ENCODE peak calls at places on chromosomes 6 and 20, in seven cellular contexts. One of them, this sample, is unnamed.

GRCh38 chr6:38925110-38925509 is 123.5 kb upstream of the GLP1R start:
- DNase-seq in heart right ventricle: no peak
- DNase-seq in pancreas: no peak
- DNase-seq in fibroblast of lung: no peak
- DNase-seq in right lobe of liver: no peak
- DNase-seq in left ventricle myocardium inferior: no peak
- DNase-seq in upper lobe of right lung: no peak
- DNase-seq in this sample: no peak

GRCh38 chr20:44041001-44041400 is 126.3 kb downstream of the TOX2 start:
- DNase-seq in heart right ventricle: no peak
- DNase-seq in pancreas: no peak
- DNase-seq in fibroblast of lung: no peak
- DNase-seq in right lobe of liver: no peak
- DNase-seq in left ventricle myocardium inferior: no peak
- DNase-seq in upper lobe of right lung: peak; percentile 33
- DNase-seq in this sample: no peak

GRCh38 chr6:28947831-28948270 is 24.1 kb upstream of the TRIM27 start:
- DNase-seq in heart right ventricle: no peak
- DNase-seq in pancreas: no peak
- DNase-seq in fibroblast of lung: no peak
- DNase-seq in right lobe of liver: no peak
- DNase-seq in left ventricle myocardium inferior: no peak
- DNase-seq in upper lobe of right lung: no peak
- DNase-seq in this sample: no peak

GRCh38 chr6:44666324-44666723 is 278.8 kb downstream of the CDC5L start:
- DNase-seq in heart right ventricle: no peak
- DNase-seq in pancreas: no peak
- DNase-seq in fibroblast of lung: no peak
- DNase-seq in right lobe of liver: no peak
- DNase-seq in left ventricle myocardium inferior: no peak
- DNase-seq in upper lobe of right lung: no peak
- DNase-seq in this sample: no peak

GRCh38 chr20:24702501-24703283 is 233.3 kb downstream of the SYNDIG1 start:
- DNase-seq in heart right ventricle: no peak
- DNase-seq in pancreas: no peak
- DNase-seq in fibroblast of lung: no peak
- DNase-seq in right lobe of liver: no peak
- DNase-seq in left ventricle myocardium inferior: no peak
- DNase-seq in upper lobe of right lung: peak; percentile 48
- DNase-seq in this sample: no peak

GRCh38 chr20:34643919-34644318 is 33.0 kb downstream of the PIGU start:
- DNase-seq in heart right ventricle: no peak
- DNase-seq in pancreas: no peak
- DNase-seq in fibroblast of lung: peak; percentile 63
- DNase-seq in right lobe of liver: no peak
- DNase-seq in left ventricle myocardium inferior: no peak
- DNase-seq in upper lobe of right lung: no peak
- DNase-seq in this sample: no peak

GRCh38 chr20:33604084-33604990 is 57.8 kb upstream of the C20orf144 start:
- DNase-seq in heart right ventricle: no peak
- DNase-seq in pancreas: no peak
- DNase-seq in fibroblast of lung: no peak
- DNase-seq in right lobe of liver: no peak
- DNase-seq in left ventricle myocardium inferior: no peak
- DNase-seq in upper lobe of right lung: no peak
- DNase-seq in this sample: no peak

GRCh38 chr6:89146748-89147715 is 1.2 kb downstream of the PM20D2 start:
- DNase-seq in heart right ventricle: no peak
- DNase-seq in pancreas: no peak
- DNase-seq in fibroblast of lung: peak; percentile 75
- DNase-seq in right lobe of liver: no peak
- DNase-seq in left ventricle myocardium inferior: no peak
- DNase-seq in upper lobe of right lung: no peak
- DNase-seq in this sample: no peak

GRCh38 chr6:42961020-42961470 is 491 bp downstream of the GNMT start:
- DNase-seq in heart right ventricle: no peak
- DNase-seq in pancreas: no peak
- DNase-seq in fibroblast of lung: no peak
- DNase-seq in right lobe of liver: no peak
- DNase-seq in left ventricle myocardium inferior: no peak
- DNase-seq in upper lobe of right lung: no peak
- DNase-seq in this sample: no peak

GRCh38 chr6:70847685-70848084 is 109.2 kb downstream of the B3GAT2 start:
- DNase-seq in heart right ventricle: no peak
- DNase-seq in pancreas: no peak
- DNase-seq in fibroblast of lung: no peak
- DNase-seq in right lobe of liver: no peak
- DNase-seq in left ventricle myocardium inferior: no peak
- DNase-seq in upper lobe of right lung: no peak
- DNase-seq in this sample: no peak

GRCh38 chr6:135572051-135572450 is 74.5 kb upstream of the AHI1 start:
- DNase-seq in heart right ventricle: no peak
- DNase-seq in pancreas: no peak
- DNase-seq in fibroblast of lung: peak; percentile 58
- DNase-seq in right lobe of liver: no peak
- DNase-seq in left ventricle myocardium inferior: no peak
- DNase-seq in upper lobe of right lung: no peak
- DNase-seq in this sample: no peak

GRCh38 chr6:53984163-53984562 is 127.1 kb upstream of the MLIP start:
- DNase-seq in heart right ventricle: no peak
- DNase-seq in pancreas: no peak
- DNase-seq in fibroblast of lung: peak; percentile 99
- DNase-seq in right lobe of liver: no peak
- DNase-seq in left ventricle myocardium inferior: no peak
- DNase-seq in upper lobe of right lung: no peak
- DNase-seq in this sample: no peak

GRCh38 chr20:51022227-51022802 is 592 bp downstream of the KCNG1 start:
- DNase-seq in heart right ventricle: no peak
- DNase-seq in pancreas: no peak
- DNase-seq in fibroblast of lung: no peak
- DNase-seq in right lobe of liver: no peak
- DNase-seq in left ventricle myocardium inferior: no peak
- DNase-seq in upper lobe of right lung: no peak
- DNase-seq in this sample: no peak

GRCh38 chr6:154536922-154537449 is 26.5 kb upstream of the CNKSR3 start:
- DNase-seq in heart right ventricle: no peak
- DNase-seq in pancreas: no peak
- DNase-seq in fibroblast of lung: no peak
- DNase-seq in right lobe of liver: no peak
- DNase-seq in left ventricle myocardium inferior: no peak
- DNase-seq in upper lobe of right lung: no peak
- DNase-seq in this sample: no peak

GRCh38 chr20:19993937-19994667 is 23.1 kb upstream of the NAA20 start:
- DNase-seq in heart right ventricle: peak; percentile 52
- DNase-seq in pancreas: no peak
- DNase-seq in fibroblast of lung: peak; percentile 72
- DNase-seq in right lobe of liver: no peak
- DNase-seq in left ventricle myocardium inferior: peak; percentile 49
- DNase-seq in upper lobe of right lung: no peak
- DNase-seq in this sample: no peak

GRCh38 chr20:16003310-16003709 is 569.9 kb downstream of the KIF16B start:
- DNase-seq in heart right ventricle: no peak
- DNase-seq in pancreas: no peak
- DNase-seq in fibroblast of lung: no peak
- DNase-seq in right lobe of liver: no peak
- DNase-seq in left ventricle myocardium inferior: no peak
- DNase-seq in upper lobe of right lung: no peak
- DNase-seq in this sample: no peak

GRCh38 chr6:17227403-17227802 is 53.8 kb upstream of the RBM24 start:
- DNase-seq in heart right ventricle: no peak
- DNase-seq in pancreas: no peak
- DNase-seq in fibroblast of lung: no peak
- DNase-seq in right lobe of liver: no peak
- DNase-seq in left ventricle myocardium inferior: no peak
- DNase-seq in upper lobe of right lung: no peak
- DNase-seq in this sample: no peak

GRCh38 chr20:4014031-4014474 is 1.3 kb downstream of the RNF24 start:
- DNase-seq in heart right ventricle: no peak
- DNase-seq in pancreas: no peak
- DNase-seq in fibroblast of lung: peak; percentile 79
- DNase-seq in right lobe of liver: no peak
- DNase-seq in left ventricle myocardium inferior: no peak
- DNase-seq in upper lobe of right lung: no peak
- DNase-seq in this sample: no peak

GRCh38 chr6:142722010-142722409 is 223.0 kb downstream of the HIVEP2 start:
- DNase-seq in heart right ventricle: no peak
- DNase-seq in pancreas: no peak
- DNase-seq in fibroblast of lung: no peak
- DNase-seq in right lobe of liver: no peak
- DNase-seq in left ventricle myocardium inferior: no peak
- DNase-seq in upper lobe of right lung: no peak
- DNase-seq in this sample: no peak

GRCh38 chr6:12331951-12332749 is 42.0 kb downstream of the EDN1 start:
- DNase-seq in heart right ventricle: no peak
- DNase-seq in pancreas: no peak
- DNase-seq in fibroblast of lung: peak; percentile 50
- DNase-seq in right lobe of liver: no peak
- DNase-seq in left ventricle myocardium inferior: no peak
- DNase-seq in upper lobe of right lung: no peak
- DNase-seq in this sample: no peak

GRCh38 chr20:61516398-61517208 is 264.5 kb downstream of the CDH4 start:
- DNase-seq in heart right ventricle: peak; percentile 37
- DNase-seq in pancreas: no peak
- DNase-seq in fibroblast of lung: peak; percentile 49
- DNase-seq in right lobe of liver: no peak
- DNase-seq in left ventricle myocardium inferior: peak; percentile 30
- DNase-seq in upper lobe of right lung: peak; percentile 35
- DNase-seq in this sample: no peak

GRCh38 chr6:101226677-101227135 is 166.8 kb upstream of the GRIK2 start:
- DNase-seq in heart right ventricle: no peak
- DNase-seq in pancreas: no peak
- DNase-seq in fibroblast of lung: peak; percentile 3
- DNase-seq in right lobe of liver: no peak
- DNase-seq in left ventricle myocardium inferior: no peak
- DNase-seq in upper lobe of right lung: no peak
- DNase-seq in this sample: no peak

DNA sequence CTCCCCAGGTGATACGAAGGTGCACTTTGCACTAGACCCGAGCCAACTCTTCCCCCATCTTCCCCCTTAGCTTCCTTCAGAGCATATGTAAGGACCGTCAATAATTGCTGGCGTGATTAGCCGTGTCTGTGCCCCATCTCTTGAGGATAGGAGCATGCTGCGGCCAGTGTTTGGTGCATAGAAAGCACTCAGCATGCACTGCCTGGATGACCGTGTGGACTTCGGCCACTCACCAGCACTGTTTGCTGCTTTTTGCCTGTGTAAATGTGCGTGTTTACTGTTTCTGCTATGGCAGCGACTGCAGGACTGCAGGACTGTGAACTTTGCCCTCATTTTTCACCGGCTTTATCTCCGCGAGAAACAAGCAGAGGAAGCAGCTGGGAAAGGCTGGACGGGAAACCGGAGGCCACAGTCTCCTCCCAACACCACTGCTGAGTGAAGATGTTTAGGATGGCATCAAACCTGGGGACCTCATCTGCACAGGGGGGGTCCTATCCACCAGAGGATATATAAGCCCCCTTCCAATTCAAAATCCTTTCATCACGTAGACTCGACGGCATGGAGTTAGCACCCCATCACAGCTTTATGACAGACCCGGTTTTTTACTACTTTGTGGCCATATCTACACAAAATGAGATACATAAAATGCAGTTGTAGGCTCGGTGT is 150.6 kb upstream of the AFDN start:
- DNase-seq in heart right ventricle: no peak
- DNase-seq in pancreas: no peak
- DNase-seq in fibroblast of lung: no peak
- DNase-seq in right lobe of liver: peak; percentile 90
- DNase-seq in left ventricle myocardium inferior: peak; percentile 53
- DNase-seq in upper lobe of right lung: peak; percentile 13
- DNase-seq in this sample: no peak
- H3K9me3 ChIP-seq in heart right ventricle: no peaks in the 10 kb centered on the region
- H3K9me3 ChIP-seq in pancreas: no peaks in the 10 kb centered on the region
- H3K9me3 ChIP-seq in fibroblast of lung: no peaks in the 10 kb centered on the region
- H3K9me3 ChIP-seq in right lobe of liver: no peaks in the 10 kb centered on the region
- H3K9me3 ChIP-seq in left ventricle myocardium inferior: no peaks in the 10 kb centered on the region
- H3K9me3 ChIP-seq in upper lobe of right lung: no peaks in the 10 kb centered on the region
- H3K9me3 ChIP-seq in this sample: no peaks in the 10 kb centered on the region

GRCh38 chr20:59836768-59837167 is 96.7 kb downstream of the SYCP2 start:
- DNase-seq in heart right ventricle: no peak
- DNase-seq in pancreas: no peak
- DNase-seq in fibroblast of lung: no peak
- DNase-seq in right lobe of liver: no peak
- DNase-seq in left ventricle myocardium inferior: no peak
- DNase-seq in upper lobe of right lung: no peak
- DNase-seq in this sample: no peak
- H3K9me3 ChIP-seq in heart right ventricle: no peaks in the 10 kb centered on the region
- H3K9me3 ChIP-seq in pancreas: no peaks in the 10 kb centered on the region
- H3K9me3 ChIP-seq in fibroblast of lung: no peaks in the 10 kb centered on the region
- H3K9me3 ChIP-seq in right lobe of liver: no peaks in the 10 kb centered on the region
- H3K9me3 ChIP-seq in left ventricle myocardium inferior: no peaks in the 10 kb centered on the region
- H3K9me3 ChIP-seq in upper lobe of right lung: no peaks in the 10 kb centered on the region
- H3K9me3 ChIP-seq in this sample: no peaks in the 10 kb centered on the region

GRCh38 chr6:64553414-64553813 is 917.8 kb downstream of the PHF3 start:
- DNase-seq in heart right ventricle: no peak
- DNase-seq in pancreas: no peak
- DNase-seq in fibroblast of lung: no peak
- DNase-seq in right lobe of liver: no peak
- DNase-seq in left ventricle myocardium inferior: no peak
- DNase-seq in upper lobe of right lung: no peak
- DNase-seq in this sample: no peak

GRCh38 chr6:64547594-64548268 is 912.1 kb downstream of the PHF3 start:
- DNase-seq in heart right ventricle: no peak
- DNase-seq in pancreas: peak; percentile 37
- DNase-seq in fibroblast of lung: no peak
- DNase-seq in right lobe of liver: no peak
- DNase-seq in left ventricle myocardium inferior: no peak
- DNase-seq in upper lobe of right lung: peak; percentile 59
- DNase-seq in this sample: no peak
- H3K9me3 ChIP-seq in heart right ventricle: no peaks in the 10 kb centered on the region
- H3K9me3 ChIP-seq in pancreas: no peaks in the 10 kb centered on the region
- H3K9me3 ChIP-seq in fibroblast of lung: no peaks in the 10 kb centered on the region
- H3K9me3 ChIP-seq in right lobe of liver: no peaks in the 10 kb centered on the region
- H3K9me3 ChIP-seq in left ventricle myocardium inferior: peaks cover 30% of the 10 kb centered on the region
- H3K9me3 ChIP-seq in upper lobe of right lung: no peaks in the 10 kb centered on the region
- H3K9me3 ChIP-seq in this sample: no peaks in the 10 kb centered on the region

GRCh38 chr20:29742699-29743100 is 1514.8 kb upstream of the DEFB115 start:
- DNase-seq in heart right ventricle: no peak
- DNase-seq in pancreas: no peak
- DNase-seq in fibroblast of lung: no peak
- DNase-seq in right lobe of liver: peak; percentile 31
- DNase-seq in left ventricle myocardium inferior: no peak
- DNase-seq in upper lobe of right lung: peak; percentile 43
- DNase-seq in this sample: no peak

GRCh38 chr20:29741894-29742698 is 1515.4 kb upstream of the DEFB115 start:
- DNase-seq in heart right ventricle: no peak
- DNase-seq in pancreas: peak; percentile 71
- DNase-seq in fibroblast of lung: no peak
- DNase-seq in right lobe of liver: peak; percentile 48
- DNase-seq in left ventricle myocardium inferior: no peak
- DNase-seq in upper lobe of right lung: peak; percentile 55
- DNase-seq in this sample: peak; percentile 7

GRCh38 chr20:29740951-29741593 is 1516.4 kb upstream of the DEFB115 start:
- DNase-seq in heart right ventricle: no peak
- DNase-seq in pancreas: peak; percentile 63
- DNase-seq in fibroblast of lung: no peak
- DNase-seq in right lobe of liver: peak; percentile 44
- DNase-seq in left ventricle myocardium inferior: no peak
- DNase-seq in upper lobe of right lung: peak; percentile 43
- DNase-seq in this sample: no peak

GRCh38 chr20:29740601-29740950 is 1516.9 kb upstream of the DEFB115 start:
- DNase-seq in heart right ventricle: no peak
- DNase-seq in pancreas: peak; percentile 45
- DNase-seq in fibroblast of lung: no peak
- DNase-seq in right lobe of liver: no peak
- DNase-seq in left ventricle myocardium inferior: no peak
- DNase-seq in upper lobe of right lung: peak; percentile 48
- DNase-seq in this sample: no peak

GRCh38 chr20:29741594-29741893 is 1515.9 kb upstream of the DEFB115 start:
- DNase-seq in heart right ventricle: no peak
- DNase-seq in pancreas: peak; percentile 71
- DNase-seq in fibroblast of lung: no peak
- DNase-seq in right lobe of liver: no peak
- DNase-seq in left ventricle myocardium inferior: no peak
- DNase-seq in upper lobe of right lung: no peak
- DNase-seq in this sample: no peak
- H3K9me3 ChIP-seq in heart right ventricle: no peaks in the 10 kb centered on the region
- H3K9me3 ChIP-seq in pancreas: no peaks in the 10 kb centered on the region
- H3K9me3 ChIP-seq in fibroblast of lung: no peaks in the 10 kb centered on the region
- H3K9me3 ChIP-seq in right lobe of liver: no peaks in the 10 kb centered on the region
- H3K9me3 ChIP-seq in left ventricle myocardium inferior: peaks cover 58% of the 10 kb centered on the region
- H3K9me3 ChIP-seq in upper lobe of right lung: peaks cover 12% of the 10 kb centered on the region
- H3K9me3 ChIP-seq in this sample: no peaks in the 10 kb centered on the region